ENCODE peak calls at places on chromosomes 13 and 19, in six cellular contexts. One of them, this sample, is unnamed.
A peak's percentile ranks its signal among the peaks of the same experiment; 100 is the strongest.

GRCh38 chr19:15871570-15871969 is 26.3 kb downstream of the CYP4F2 start:
- DNase-seq in A549: no peak
- DNase-seq in GM12878: no peak
- DNase-seq in SK-N-SH: no peak
- DNase-seq in K562: peak; percentile 59
- DNase-seq in HepG2: no peak
- DNase-seq in this sample: no peak

GRCh38 chr19:46764817-46765291 is 18.6 kb upstream of the STRN4 start:
- DNase-seq in A549: no peak
- DNase-seq in GM12878: no peak
- DNase-seq in SK-N-SH: no peak
- DNase-seq in K562: no peak
- DNase-seq in HepG2: peak; percentile 92
- DNase-seq in this sample: no peak

GRCh38 chr13:25608181-25608580 is 236.4 kb downstream of the ATP8A2 start:
- DNase-seq in A549: no peak
- DNase-seq in GM12878: no peak
- DNase-seq in SK-N-SH: no peak
- DNase-seq in K562: no peak
- DNase-seq in HepG2: no peak
- DNase-seq in this sample: no peak

GRCh38 chr13:27455331-27455855 is 5.0 kb upstream of the MTIF3 start:
- DNase-seq in A549: no peak
- DNase-seq in GM12878: no peak
- DNase-seq in SK-N-SH: no peak
- DNase-seq in K562: no peak
- DNase-seq in HepG2: no peak
- DNase-seq in this sample: no peak

GRCh38 chr13:109275848-109276247 is 510.5 kb downstream of the IRS2 start:
- DNase-seq in A549: peak; percentile 79
- DNase-seq in GM12878: no peak
- DNase-seq in SK-N-SH: peak; percentile 17
- DNase-seq in K562: no peak
- DNase-seq in HepG2: no peak
- DNase-seq in this sample: no peak

GRCh38 chr13:45718063-45718462 is 15.9 kb downstream of the CBY2 start:
- DNase-seq in A549: peak; percentile 24
- DNase-seq in GM12878: no peak
- DNase-seq in SK-N-SH: peak; percentile 48
- DNase-seq in K562: peak; percentile 13
- DNase-seq in HepG2: peak; percentile 13
- DNase-seq in this sample: peak; percentile 14

GRCh38 chr13:44300895-44301638 is 72.6 kb upstream of the SERP2 start:
- DNase-seq in A549: peak; percentile 76
- DNase-seq in GM12878: peak; percentile 56
- DNase-seq in SK-N-SH: no peak
- DNase-seq in K562: no peak
- DNase-seq in HepG2: no peak
- DNase-seq in this sample: peak; percentile 87

GRCh38 chr13:77267362-77267761 is 59.5 kb downstream of the MYCBP2 start:
- DNase-seq in A549: no peak
- DNase-seq in GM12878: no peak
- DNase-seq in SK-N-SH: no peak
- DNase-seq in K562: no peak
- DNase-seq in HepG2: no peak
- DNase-seq in this sample: peak; percentile 34

GRCh38 chr19:18098891-18099622 is 1.5 kb downstream of the MAST3 start:
- DNase-seq in A549: no peak
- DNase-seq in GM12878: peak; percentile 84
- DNase-seq in SK-N-SH: no peak
- DNase-seq in K562: peak; percentile 58
- DNase-seq in HepG2: no peak
- DNase-seq in this sample: no peak

GRCh38 chr13:110136660-110137585 is 170.0 kb downstream of the COL4A1 start:
- DNase-seq in A549: no peak
- DNase-seq in GM12878: no peak
- DNase-seq in SK-N-SH: no peak
- DNase-seq in K562: no peak
- DNase-seq in HepG2: no peak
- DNase-seq in this sample: no peak

GRCh38 chr19:12364391-12365093 is 941 bp downstream of the ZNF442 start:
- DNase-seq in A549: no peak
- DNase-seq in GM12878: no peak
- DNase-seq in SK-N-SH: peak; percentile 54
- DNase-seq in K562: peak; percentile 35
- DNase-seq in HepG2: no peak
- DNase-seq in this sample: peak; percentile 4

GRCh38 chr19:57434386-57435061 is 601 bp upstream of the ZNF749 start:
- DNase-seq in A549: no peak
- DNase-seq in GM12878: no peak
- DNase-seq in SK-N-SH: no peak
- DNase-seq in K562: no peak
- DNase-seq in HepG2: no peak
- DNase-seq in this sample: no peak

GRCh38 chr19:18495204-18495911 is 26.5 kb downstream of the ELL start:
- DNase-seq in A549: no peak
- DNase-seq in GM12878: no peak
- DNase-seq in SK-N-SH: peak; percentile 51
- DNase-seq in K562: no peak
- DNase-seq in HepG2: no peak
- DNase-seq in this sample: no peak

GRCh38 chr13:99656843-99657506 is 155.7 kb downstream of the TM9SF2 start:
- DNase-seq in A549: peak; percentile 8
- DNase-seq in GM12878: no peak
- DNase-seq in SK-N-SH: no peak
- DNase-seq in K562: no peak
- DNase-seq in HepG2: no peak
- DNase-seq in this sample: no peak

GRCh38 chr19:38700350-38700932 is 43.8 kb downstream of the CAPN12 start:
- DNase-seq in A549: no peak
- DNase-seq in GM12878: no peak
- DNase-seq in SK-N-SH: no peak
- DNase-seq in K562: no peak
- DNase-seq in HepG2: peak; percentile 41
- DNase-seq in this sample: no peak

GRCh38 chr13:33509642-33510229 is 224.2 kb upstream of the STARD13 start:
- DNase-seq in A549: peak; percentile 6
- DNase-seq in GM12878: no peak
- DNase-seq in SK-N-SH: no peak
- DNase-seq in K562: no peak
- DNase-seq in HepG2: no peak
- DNase-seq in this sample: no peak

GRCh38 chr19:32287811-32288227 is 57.6 kb upstream of the ZNF507 start:
- DNase-seq in A549: peak; percentile 87
- DNase-seq in GM12878: no peak
- DNase-seq in SK-N-SH: no peak
- DNase-seq in K562: peak; percentile 44
- DNase-seq in HepG2: peak; percentile 67
- DNase-seq in this sample: peak; percentile 61

GRCh38 chr13:93859666-93860065 is 619.8 kb downstream of the DCT start:
- DNase-seq in A549: no peak
- DNase-seq in GM12878: no peak
- DNase-seq in SK-N-SH: no peak
- DNase-seq in K562: no peak
- DNase-seq in HepG2: no peak
- DNase-seq in this sample: peak; percentile 90

GRCh38 chr19:55418185-55418584 is 10.6 kb upstream of the UBE2S start:
- DNase-seq in A549: peak; percentile 88
- DNase-seq in GM12878: no peak
- DNase-seq in SK-N-SH: peak; percentile 83
- DNase-seq in K562: peak; percentile 79
- DNase-seq in HepG2: peak; percentile 70
- DNase-seq in this sample: peak; percentile 91

GRCh38 chr19:33417751-33418150 is 44.2 kb downstream of the CEBPG start:
- DNase-seq in A549: no peak
- DNase-seq in GM12878: no peak
- DNase-seq in SK-N-SH: no peak
- DNase-seq in K562: no peak
- DNase-seq in HepG2: no peak
- DNase-seq in this sample: no peak

DNA sequence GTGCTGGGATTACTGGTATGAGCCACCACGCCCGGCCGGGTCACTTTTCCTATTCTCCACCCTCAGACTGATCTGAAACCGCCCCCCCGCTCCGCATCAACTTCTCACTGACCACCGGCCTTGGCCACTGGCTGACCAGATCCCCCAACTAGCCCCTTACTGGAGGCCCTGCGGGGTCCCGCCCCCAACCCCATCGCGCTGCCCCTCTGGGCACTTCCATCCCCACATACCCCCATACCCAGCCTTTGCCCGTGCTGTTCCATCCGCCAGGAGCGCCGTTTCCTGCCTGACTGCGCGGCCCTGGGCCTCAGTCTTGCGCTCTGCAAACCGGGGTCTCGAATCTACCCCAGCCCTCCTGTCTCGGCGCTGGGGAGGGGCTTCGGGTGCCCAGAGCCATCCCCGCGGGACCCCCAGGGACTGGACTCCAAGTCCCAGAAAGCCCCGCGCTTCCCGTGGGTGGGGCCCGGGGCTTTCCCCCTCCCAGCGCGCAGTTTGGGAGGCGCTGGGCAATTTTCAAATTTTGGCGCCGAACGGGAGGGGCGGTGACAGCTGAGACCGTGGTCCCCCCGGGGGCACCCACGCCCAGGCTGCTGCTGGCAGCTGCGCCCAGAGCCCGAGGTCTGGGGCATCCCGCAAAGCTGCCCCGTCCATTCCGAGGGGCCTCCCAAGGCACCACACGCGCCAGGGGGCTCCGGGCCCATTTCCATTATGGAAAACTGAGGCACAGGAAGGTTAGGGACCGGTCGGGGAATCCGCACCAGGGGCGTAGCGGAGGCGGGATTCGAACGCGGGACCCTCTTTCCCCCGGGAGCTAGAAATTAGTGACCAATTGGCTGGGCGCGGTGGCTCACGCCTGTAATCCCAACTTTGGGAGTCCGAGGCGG is 5.2 kb upstream of the LMNB2 start:
- DNase-seq in A549: peak; percentile 85
- DNase-seq in GM12878: no peak
- DNase-seq in SK-N-SH: peak; percentile 92
- DNase-seq in K562: peak; percentile 48
- DNase-seq in HepG2: no peak
- DNase-seq in this sample: peak; percentile 56
- TF ChIP-seq SMC3 in A549: no peak
- TF ChIP-seq SMC3 in GM12878: no peak
- TF ChIP-seq SMC3 in SK-N-SH: no peak
- TF ChIP-seq SMC3 in K562: no peak
- TF ChIP-seq SMC3 in HepG2: no peak
- TF ChIP-seq SMC3 in this sample: no peak

GRCh38 chr13:95121516-95121915 is 179.7 kb downstream of the ABCC4 start:
- DNase-seq in A549: peak; percentile 43
- DNase-seq in GM12878: no peak
- DNase-seq in SK-N-SH: no peak
- DNase-seq in K562: no peak
- DNase-seq in HepG2: no peak
- DNase-seq in this sample: no peak
- TF ChIP-seq SMC3 in A549: no peak
- TF ChIP-seq SMC3 in GM12878: no peak
- TF ChIP-seq SMC3 in SK-N-SH: no peak
- TF ChIP-seq SMC3 in K562: no peak
- TF ChIP-seq SMC3 in HepG2: no peak
- TF ChIP-seq SMC3 in this sample: no peak

DNA sequence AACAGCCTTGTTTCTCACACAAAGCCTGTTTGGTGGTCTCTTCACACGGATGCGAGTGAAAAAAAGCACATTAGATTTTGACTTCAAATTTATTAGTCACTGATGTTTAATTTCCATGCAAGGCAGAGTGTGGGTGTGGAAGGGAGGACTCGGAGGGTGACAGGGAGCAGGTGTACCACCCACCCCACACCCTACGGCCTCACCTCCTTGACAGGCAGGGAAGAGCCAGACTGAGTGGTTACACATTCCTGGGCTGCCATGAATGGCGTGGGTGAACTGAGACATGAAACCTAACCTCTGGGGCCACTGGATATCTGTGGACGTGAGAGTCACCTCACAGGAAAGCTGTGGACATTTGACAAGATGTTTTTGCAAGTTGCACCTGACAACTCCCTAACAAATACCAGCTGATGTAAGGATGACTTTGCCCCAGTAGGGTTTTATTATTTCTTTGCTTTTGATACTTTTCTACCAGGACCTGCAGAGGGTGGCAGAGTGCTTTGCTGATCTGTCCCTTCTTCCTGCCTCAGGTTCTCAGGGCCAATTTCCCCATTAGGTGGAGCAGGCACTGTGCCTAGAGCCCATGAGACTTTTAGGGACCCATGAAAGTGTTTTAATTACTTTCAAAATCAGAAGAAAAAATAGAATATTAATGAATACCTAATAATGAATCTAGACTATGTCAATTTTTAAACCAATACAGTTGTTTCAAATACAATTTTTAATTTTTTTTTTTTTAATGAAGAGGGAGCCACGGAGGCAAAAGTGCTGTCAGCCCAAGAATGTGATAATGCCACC is 58.2 kb upstream of the CYSLTR2 start:
- DNase-seq in A549: peak; percentile 63
- DNase-seq in GM12878: no peak
- DNase-seq in SK-N-SH: peak; percentile 48
- DNase-seq in K562: peak; percentile 26
- DNase-seq in HepG2: peak; percentile 79
- DNase-seq in this sample: peak; percentile 70
- TF ChIP-seq SMC3 in A549: peak; percentile 87
- TF ChIP-seq SMC3 in GM12878: peak; percentile 82
- TF ChIP-seq SMC3 in SK-N-SH: peak; percentile 97
- TF ChIP-seq SMC3 in K562: peak; percentile 75
- TF ChIP-seq SMC3 in HepG2: peak; percentile 96
- TF ChIP-seq SMC3 in this sample: peak; percentile 90

DNA sequence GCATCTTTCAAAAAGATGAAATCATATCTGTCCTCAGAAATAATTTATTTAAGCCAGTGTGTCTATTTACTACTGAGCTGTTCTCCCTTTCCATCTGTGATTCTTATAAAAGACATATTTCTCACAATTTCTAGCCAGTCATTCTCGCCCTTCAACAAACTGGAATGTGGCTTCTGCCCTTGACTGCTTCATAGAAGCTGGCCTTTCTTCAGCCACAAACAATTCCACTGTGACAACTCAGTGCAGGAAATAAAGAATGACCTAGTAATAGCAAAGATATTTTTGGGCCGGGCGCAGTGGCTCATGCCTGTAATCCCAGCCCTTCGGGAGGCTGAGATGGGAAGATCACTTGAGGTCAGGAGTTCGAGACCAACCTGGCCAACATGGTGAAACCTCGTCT is 655.5 kb downstream of the PCDH9 start:
- DNase-seq in A549: no peak
- DNase-seq in GM12878: no peak
- DNase-seq in SK-N-SH: no peak
- DNase-seq in K562: no peak
- DNase-seq in HepG2: no peak
- DNase-seq in this sample: peak; percentile 48
- TF ChIP-seq SMC3 in A549: no peak
- TF ChIP-seq SMC3 in GM12878: no peak
- TF ChIP-seq SMC3 in SK-N-SH: no peak
- TF ChIP-seq SMC3 in K562: no peak
- TF ChIP-seq SMC3 in HepG2: no peak
- TF ChIP-seq SMC3 in this sample: no peak

DNA sequence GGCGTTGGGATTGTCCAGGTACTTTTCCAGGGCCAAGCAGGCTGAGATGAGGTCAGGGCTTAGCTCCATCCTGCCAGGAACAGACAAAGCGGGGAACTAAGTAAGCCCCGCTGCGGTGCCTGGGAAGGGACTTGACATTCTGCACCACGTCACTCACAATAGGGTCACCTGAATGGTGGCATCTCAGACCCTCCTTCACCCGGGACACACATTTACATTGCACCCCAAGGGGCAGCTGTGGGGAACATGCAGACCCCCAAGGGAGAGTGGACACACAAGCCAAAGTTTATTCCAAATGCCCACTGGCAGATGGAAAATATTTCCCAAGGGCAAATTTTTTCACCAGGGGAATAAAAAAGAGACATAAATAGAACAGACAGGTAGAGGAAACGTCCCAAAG is 20.3 kb upstream of the SPC24 start:
- DNase-seq in A549: no peak
- DNase-seq in GM12878: no peak
- DNase-seq in SK-N-SH: no peak
- DNase-seq in K562: no peak
- DNase-seq in HepG2: no peak
- DNase-seq in this sample: no peak
- TF ChIP-seq SMC3 in A549: no peak
- TF ChIP-seq SMC3 in GM12878: no peak
- TF ChIP-seq SMC3 in SK-N-SH: no peak
- TF ChIP-seq SMC3 in K562: no peak
- TF ChIP-seq SMC3 in HepG2: no peak
- TF ChIP-seq SMC3 in this sample: no peak